ENCODE peak calls at places on chromosomes 6 and 20, in seven cellular contexts. W, I, G, Q, P, B and V are unnamed samples.
A peak's percentile ranks its signal among the peaks of the same experiment; 100 is the strongest.

GRCh38 chr20:24737212-24737850 is 211.7 kb upstream of the CST7 start:
- DNase-seq in W (no peak), I (no peak), G (no peak), Q (no peak), P (no peak), B (no peak), V (no peak)

GRCh38 chr20:42018979-42019378 is 400.8 kb upstream of the CHD6 start:
- DNase-seq in W (no peak), I (no peak), G (no peak), Q (no peak), P (no peak), B (no peak), V (no peak)

GRCh38 chr6:1509241-1509640 is 100.5 kb upstream of the FOXC1 start:
- DNase-seq in W (no peak), I (no peak), G (no peak), Q (no peak), P (no peak), B (no peak), V (no peak)

GRCh38 chr6:1363298-1363697 is 26.1 kb upstream of the FOXF2 start:
- DNase-seq in W (no peak), I (no peak), G (no peak), Q (no peak), P (no peak), B (no peak), V (no peak)

GRCh38 chr20:45052698-45053440 is 48.1 kb downstream of the KCNS1 start:
- DNase-seq in W (peak; percentile 71), I (no peak), G (no peak), Q (peak; percentile 90), P (peak; percentile 77), B (no peak), V (peak; percentile 57)

GRCh38 chr6:89930789-89931188 is 36.5 kb downstream of the GJA10 start:
- DNase-seq in W (no peak), I (no peak), G (no peak), Q (no peak), P (no peak), B (no peak), V (no peak)

GRCh38 chr6:3912366-3913076 is 63.3 kb downstream of the FAM50B start:
- DNase-seq in W (no peak), I (no peak), G (no peak), Q (no peak), P (no peak), B (no peak), V (no peak)

GRCh38 chr20:18213002-18213401 is 75.3 kb upstream of the ZNF133 start:
- DNase-seq in W (no peak), I (no peak), G (no peak), Q (no peak), P (no peak), B (no peak), V (no peak)

GRCh38 chr6:146868671-146869209 is 270.0 kb downstream of the ADGB start:
- DNase-seq in W (no peak), I (no peak), G (no peak), Q (no peak), P (no peak), B (no peak), V (no peak)

GRCh38 chr20:7667194-7667593 is 273.1 kb downstream of the HAO1 start:
- DNase-seq in W (peak; percentile 27), I (no peak), G (no peak), Q (peak; percentile 26), P (no peak), B (no peak), V (no peak)

GRCh38 chr20:12012241-12013222 is 94.8 kb downstream of the BTBD3 start:
- DNase-seq in W (peak; percentile 51), I (peak; percentile 85), G (no peak), Q (peak; percentile 69), P (no peak), B (peak; percentile 64), V (no peak)

GRCh38 chr6:148580442-148580841 is 166.4 kb upstream of the UST start:
- DNase-seq in W (no peak), I (no peak), G (no peak), Q (no peak), P (no peak), B (no peak), V (no peak)
- TF ChIP-seq CTCF in W (no peak), I (no peak), G (no peak), Q (no peak), P (no peak), B (no peak), V (no peak)

DNA sequence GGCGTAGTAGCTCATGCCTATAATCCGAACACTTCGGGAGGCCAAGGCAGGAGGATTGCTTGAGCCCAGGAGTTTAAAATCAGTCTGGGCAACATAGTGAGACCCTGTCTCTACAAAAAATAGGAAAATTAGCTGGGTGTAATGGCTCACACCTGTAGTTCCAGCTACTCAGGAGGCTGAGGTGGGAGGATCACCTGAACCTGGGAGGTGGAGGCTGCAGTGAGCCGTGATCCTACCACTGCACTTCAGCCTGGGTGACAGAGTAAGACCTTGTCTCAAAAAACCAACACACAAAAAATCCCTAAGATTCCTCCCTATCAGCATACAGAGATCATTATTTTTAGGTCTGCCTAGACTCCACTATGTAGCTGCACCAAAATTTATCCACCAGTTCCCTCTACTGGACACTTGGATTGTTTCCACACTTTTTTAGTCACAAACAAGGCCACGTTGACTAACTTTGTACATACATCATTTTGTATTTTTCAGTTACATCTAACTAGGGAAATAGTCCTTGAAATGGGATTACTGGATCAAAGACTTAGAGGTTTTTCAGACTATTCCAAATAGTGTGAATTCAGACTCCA is 3.6 kb upstream of the PHF1 start:
- DNase-seq in W (no peak), I (no peak), G (no peak), Q (peak; percentile 72), P (peak; percentile 39), B (no peak), V (no peak)
- TF ChIP-seq CTCF in W (peak; percentile 37), I (no peak), G (peak; percentile 27), Q (peak; percentile 38), P (peak; percentile 41), B (no peak), V (no peak)

DNA sequence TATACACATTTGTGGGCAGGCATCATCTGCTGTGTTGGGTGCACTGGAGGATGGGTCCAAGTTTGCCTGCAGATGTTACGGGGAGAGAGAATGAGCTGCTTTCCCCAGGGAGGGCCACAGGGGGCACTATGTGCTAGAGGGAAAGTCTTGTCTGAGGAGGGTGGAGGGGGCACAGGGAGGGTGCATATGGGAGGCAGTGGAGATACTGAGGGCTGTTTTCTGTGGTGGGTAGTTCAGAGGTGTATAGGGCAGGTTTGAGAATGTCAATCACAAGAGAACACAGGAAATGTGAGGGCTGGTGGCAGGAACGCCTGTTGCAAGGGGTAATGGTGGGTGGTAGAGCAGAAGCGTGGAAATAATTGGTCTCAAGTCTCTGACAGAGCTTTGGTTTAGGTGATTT is 7.7 kb upstream of the PTPRA start:
- DNase-seq in W (no peak), I (peak; percentile 68), G (no peak), Q (no peak), P (no peak), B (no peak), V (no peak)
- TF ChIP-seq CTCF in W (no peak), I (peak; percentile 56), G (no peak), Q (no peak), P (no peak), B (no peak), V (peak; percentile 2)

DNA sequence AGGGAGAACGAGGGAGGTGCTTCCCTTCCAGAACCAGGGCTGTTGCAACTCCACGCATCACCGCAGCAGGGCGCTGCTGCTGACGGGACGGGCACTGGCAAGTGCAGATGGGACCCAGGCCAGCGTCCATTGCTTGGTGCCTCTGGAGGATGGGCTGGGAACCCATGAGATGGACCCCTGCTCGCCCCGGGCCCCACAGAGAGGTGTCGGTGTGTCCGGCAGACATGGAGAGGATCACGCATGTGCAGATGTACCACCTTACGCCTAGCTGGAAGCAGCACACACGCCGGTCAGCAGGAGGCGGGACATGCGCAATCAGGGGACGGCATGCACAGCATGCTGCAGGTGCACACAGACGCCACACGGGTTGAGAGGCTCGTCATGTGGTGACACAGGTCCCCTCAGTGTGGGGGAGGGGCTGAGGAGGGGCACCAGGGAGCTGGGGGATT is 5.7 kb downstream of the CABLES2 start:
- DNase-seq in W (no peak), I (peak; percentile 78), G (no peak), Q (no peak), P (no peak), B (no peak), V (no peak)
- TF ChIP-seq CTCF in W (peak; percentile 40), I (peak; percentile 60), G (peak; percentile 17), Q (peak; percentile 10), P (peak; percentile 38), B (peak; percentile 52), V (no peak)

DNA sequence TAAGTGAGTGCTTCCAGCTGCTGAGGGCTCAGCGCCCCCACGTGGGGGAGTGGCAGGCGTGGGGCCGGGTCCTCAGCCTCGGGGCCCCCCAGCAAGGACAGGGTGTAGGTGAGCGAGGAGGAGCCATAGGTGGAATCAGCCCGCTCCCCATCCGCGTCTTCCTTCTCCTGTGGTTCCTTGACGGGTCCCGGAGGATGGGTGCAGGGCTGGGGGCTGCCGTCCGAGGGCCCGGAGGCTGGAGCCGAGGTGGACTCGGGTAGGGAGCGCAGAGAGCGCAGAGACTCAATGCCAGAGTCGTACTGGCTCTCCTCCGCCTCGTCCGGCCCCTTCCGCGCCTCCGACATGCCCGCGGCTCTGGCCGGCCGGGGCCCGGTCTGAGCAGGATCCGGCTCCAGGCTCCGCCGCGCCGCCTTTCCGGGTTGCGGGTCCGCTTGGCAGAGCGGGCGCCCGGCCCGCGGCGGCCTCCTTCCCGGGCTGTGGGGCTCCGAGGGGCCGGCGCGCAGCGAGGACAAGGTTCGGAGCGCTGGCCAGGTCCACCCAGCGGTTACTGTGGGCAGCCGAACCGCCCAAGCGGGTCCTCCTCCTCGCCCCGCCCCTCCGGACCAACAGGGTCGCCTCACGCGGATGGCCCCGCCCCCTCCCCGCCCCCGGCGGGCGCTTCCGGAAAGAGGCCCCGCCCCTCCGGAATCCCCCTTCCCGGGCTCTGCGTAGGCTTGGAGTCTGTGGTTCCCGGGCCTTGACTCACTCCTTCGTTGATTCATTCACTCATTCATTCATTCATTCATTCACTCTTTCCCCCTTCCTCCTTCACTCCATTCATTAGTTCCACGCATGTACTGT is at the start of gene NFKBIE:
- DNase-seq in W (peak; percentile 94), I (peak; percentile 97), G (peak; percentile 97), Q (peak; percentile 94), P (peak; percentile 52), B (peak; percentile 95), V (peak; percentile 50)
- TF ChIP-seq CTCF in W (peak; percentile 40), I (peak; percentile 15), G (peak; percentile 36), Q (peak; percentile 36), P (peak; percentile 34), B (peak; percentile 23), V (peak; percentile 26)

DNA sequence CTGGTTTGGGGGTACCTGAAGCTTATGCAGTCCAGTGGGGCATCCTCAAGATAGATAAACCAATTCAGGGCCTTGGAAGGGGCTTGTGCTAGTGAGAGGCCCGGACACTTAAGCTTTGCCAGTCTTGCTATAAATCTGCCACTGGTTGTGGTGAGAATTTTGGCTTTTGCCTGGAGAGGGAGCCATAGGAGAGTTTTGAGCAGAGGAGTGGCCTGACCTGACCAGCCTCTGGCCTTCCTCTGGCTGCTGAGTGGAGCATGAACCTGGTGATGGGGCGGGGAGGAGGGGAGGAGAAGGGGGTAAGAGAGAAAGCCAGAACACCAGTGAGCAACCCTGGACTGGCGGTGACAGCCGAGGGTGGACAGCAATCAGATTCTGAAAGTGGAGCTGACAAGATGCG is 7.1 kb downstream of the TMEM74B start:
- DNase-seq in W (no peak), I (peak; percentile 77), G (no peak), Q (peak; percentile 19), P (no peak), B (no peak), V (no peak)
- TF ChIP-seq CTCF in W (no peak), I (peak; percentile 47), G (no peak), Q (no peak), P (peak; percentile 4), B (no peak), V (no peak)